ENCODE peak calls at places on chromosomes 7 and 10, in nine cellular contexts. F, W, Q, D, Y, K, U, V and R are unnamed samples.

GRCh38 chr7:99383203-99383602 is 8.7 kb downstream of the ARPC1B start:
- DNase-seq in F (no peak), W (no peak), Q (no peak), D (no peak), Y (no peak), K (no peak), U (no peak), V (no peak), R (no peak)

GRCh38 chr7:134731616-134732015 is 47.8 kb upstream of the CALD1 start:
- DNase-seq in F (no peak), W (no peak), Q (no peak), D (no peak), Y (no peak), K (no peak), U (no peak), V (no peak), R (no peak)

GRCh38 chr10:22340362-22341189 is 4.7 kb upstream of the SPAG6 start:
- DNase-seq in F (peak; percentile 74), W (peak; percentile 71), Q (peak; percentile 66), D (peak; percentile 75), Y (peak; percentile 61), K (peak; percentile 93), U (peak; percentile 90), V (peak; percentile 54), R (peak; percentile 76)

GRCh38 chr10:37146443-37146842 is 21.0 kb downstream of the ANKRD30A start:
- DNase-seq in F (no peak), W (no peak), Q (no peak), D (peak; percentile 8), Y (no peak), K (no peak), U (no peak), V (no peak), R (no peak)

GRCh38 chr10:120746016-120746755 is 105.0 kb upstream of the WDR11 start:
- DNase-seq in F (no peak), W (no peak), Q (no peak), D (no peak), Y (no peak), K (no peak), U (no peak), V (no peak), R (no peak)

GRCh38 chr10:48557511-48558123 is 47.3 kb downstream of the ARHGAP22 start:
- DNase-seq in F (no peak), W (no peak), Q (no peak), D (no peak), Y (no peak), K (no peak), U (no peak), V (no peak), R (no peak)

GRCh38 chr7:24283559-24283899 is 461 bp upstream of the NPY start:
- DNase-seq in F (no peak), W (no peak), Q (no peak), D (no peak), Y (no peak), K (no peak), U (no peak), V (no peak), R (no peak)

GRCh38 chr10:118522791-118523498 is 72.5 kb downstream of the PRLHR start:
- DNase-seq in F (no peak), W (peak; percentile 96), Q (no peak), D (no peak), Y (peak; percentile 12), K (peak; percentile 17), U (no peak), V (no peak), R (no peak)

GRCh38 chr10:84358743-84359142 is 30.4 kb downstream of the CCSER2 start:
- DNase-seq in F (no peak), W (no peak), Q (no peak), D (no peak), Y (no peak), K (no peak), U (no peak), V (no peak), R (no peak)

GRCh38 chr7:33357846-33358245 is 228.5 kb downstream of the BBS9 start:
- DNase-seq in F (no peak), W (no peak), Q (no peak), D (no peak), Y (no peak), K (no peak), U (no peak), V (no peak), R (no peak)

GRCh38 chr10:93495654-93496321 is 624 bp upstream of the CEP55 start:
- DNase-seq in F (no peak), W (peak; percentile 41), Q (peak; percentile 65), D (peak; percentile 54), Y (peak; percentile 26), K (peak; percentile 56), U (no peak), V (no peak), R (no peak)

GRCh38 chr7:155316427-155317113 is 18.9 kb downstream of the INSIG1 start:
- DNase-seq in F (no peak), W (no peak), Q (no peak), D (no peak), Y (no peak), K (no peak), U (no peak), V (no peak), R (no peak)

GRCh38 chr10:12419279-12419847 is 70.0 kb downstream of the CAMK1D start:
- DNase-seq in F (peak; percentile 10), W (peak; percentile 93), Q (no peak), D (no peak), Y (peak; percentile 98), K (peak; percentile 81), U (no peak), V (peak; percentile 83), R (no peak)

GRCh38 chr7:115805458-115805857 is 225.1 kb downstream of the TFEC start:
- DNase-seq in F (no peak), W (peak; percentile 10), Q (no peak), D (no peak), Y (peak; percentile 58), K (no peak), U (no peak), V (no peak), R (no peak)

GRCh38 chr10:72981028-72981881 is 26.6 kb upstream of the PLA2G12B start:
- DNase-seq in F (no peak), W (peak; percentile 52), Q (no peak), D (no peak), Y (no peak), K (no peak), U (no peak), V (no peak), R (no peak)

GRCh38 chr10:15879058-15879457 is 18.8 kb upstream of the MINDY3 start:
- DNase-seq in F (peak; percentile 21), W (no peak), Q (no peak), D (peak; percentile 20), Y (peak; percentile 27), K (peak; percentile 23), U (no peak), V (no peak), R (no peak)

GRCh38 chr7:122790132-122790531 is 87.4 kb upstream of the RNF148 start:
- DNase-seq in F (no peak), W (no peak), Q (no peak), D (no peak), Y (no peak), K (no peak), U (no peak), V (no peak), R (no peak)

GRCh38 chr7:105413887-105414437 is 25.2 kb upstream of the SRPK2 start:
- DNase-seq in F (no peak), W (no peak), Q (no peak), D (no peak), Y (no peak), K (no peak), U (no peak), V (no peak), R (no peak)
- H3K4me3 ChIP-seq in F (no peak overlapping the region), W (no peak overlapping the region), Q (no peak overlapping the region), D (no peak overlapping the region), Y (no peak overlapping the region), K (no peak overlapping the region), U (no peak overlapping the region), V (no peak overlapping the region), R (no peak overlapping the region)

DNA sequence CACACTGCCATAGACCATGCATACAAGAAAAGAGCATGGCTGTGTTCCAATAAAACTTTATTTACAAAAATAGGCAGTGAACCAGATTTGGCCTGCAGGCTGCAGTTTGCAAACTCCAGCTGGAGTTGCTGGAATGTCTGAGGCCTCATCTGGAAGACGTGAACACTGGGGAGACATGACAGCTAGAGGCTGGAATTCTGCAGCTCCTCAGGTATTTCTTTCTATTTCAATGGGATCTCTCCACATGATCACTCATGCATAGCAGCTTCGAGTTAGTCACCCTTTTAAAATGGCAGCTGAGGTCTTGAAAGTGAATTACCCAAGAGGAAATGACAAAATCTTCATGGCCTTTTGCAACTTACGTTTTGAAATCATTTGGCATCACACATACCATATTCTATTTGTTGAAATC is 52.6 kb upstream of the BET1 start:
- DNase-seq in F (no peak), W (peak; percentile 88), Q (no peak), D (no peak), Y (peak; percentile 82), K (no peak), U (no peak), V (no peak), R (no peak)
- H3K27ac ChIP-seq in F (no peak overlapping the region), W (no peak overlapping the region), Q (no peak overlapping the region), D (no peak overlapping the region), Y (peak overlapping the region; percentile 20), K (no peak overlapping the region), U (no peak overlapping the region), V (no peak overlapping the region), R (no peak overlapping the region)

GRCh38 chr7:73532224-73532623 is 10.1 kb upstream of the BAZ1B start:
- DNase-seq in F (no peak), W (no peak), Q (no peak), D (no peak), Y (no peak), K (no peak), U (peak; percentile 11), V (no peak), R (no peak)
- H3K4me3 ChIP-seq in F (no peak overlapping the region), W (no peak overlapping the region), Q (no peak overlapping the region), D (no peak overlapping the region), Y (no peak overlapping the region), K (no peak overlapping the region), U (no peak overlapping the region), V (no peak overlapping the region), R (no peak overlapping the region)

GRCh38 chr7:117005449-117005848 is 52.1 kb downstream of the ST7 start:
- DNase-seq in F (no peak), W (no peak), Q (no peak), D (no peak), Y (peak; percentile 44), K (no peak), U (no peak), V (no peak), R (no peak)
- H3K27ac ChIP-seq in F (no peak overlapping the region), W (no peak overlapping the region), Q (no peak overlapping the region), D (no peak overlapping the region), Y (peak overlapping the region; percentile 79), K (peak overlapping the region; percentile 92), U (no peak overlapping the region), V (no peak overlapping the region), R (no peak overlapping the region)

GRCh38 chr7:63925262-63925625 is 73.4 kb upstream of the ZNF722 start:
- DNase-seq in F (no peak), W (no peak), Q (peak; percentile 35), D (peak; percentile 23), Y (no peak), K (no peak), U (no peak), V (no peak), R (no peak)
- H3K4me3 ChIP-seq in F (no peak overlapping the region), W (no peak overlapping the region), Q (peak overlapping the region; percentile 48), D (peak overlapping the region; percentile 54), Y (no peak overlapping the region), K (no peak overlapping the region), U (peak overlapping the region; percentile 76), V (peak overlapping the region; percentile 58), R (peak overlapping the region; percentile 67)